ENCODE peak calls at places on chromosomes 5 and 9, in seven cellular contexts. One of them, this sample, is unnamed.

GRCh38 chr5:39947657-39948056 is 522.9 kb upstream of the DAB2 start:
- ATAC-seq in esophagus mucosa: no peak
- ATAC-seq in activated T-cell treated with anti-CD3 and anti-CD28 coated beads, Interleukin-2, amount 50 U/mL, for 4 hours: no peak
- ATAC-seq in HCT116: no peak
- ATAC-seq in activated T-helper 17 cell treated with anti-CD3 and anti-CD28 coated beads, Interleukin-2, amount 50 U/mL, for 72 hours: peak; percentile 51
- ATAC-seq in activated naive CD4-positive, alpha-beta T cell treated with anti-CD3 and anti-CD28 coated beads, Interleukin-2, amount 50 U/mL, for 72 hours: no peak
- ATAC-seq in natural killer cell treated with Interleukin-12 subunit alpha and Interleukin-12 subunit beta and Interleukin-15 and Interleukin-18, amount 100 ng/mL, for 72 hours: no peak
- ATAC-seq in this sample: no peak

GRCh38 chr9:88433583-88434240 is 45.5 kb downstream of the SPIN1 start:
- ATAC-seq in esophagus mucosa: no peak
- ATAC-seq in activated T-cell treated with anti-CD3 and anti-CD28 coated beads, Interleukin-2, amount 50 U/mL, for 4 hours: peak; percentile 40
- ATAC-seq in HCT116: no peak
- ATAC-seq in activated T-helper 17 cell treated with anti-CD3 and anti-CD28 coated beads, Interleukin-2, amount 50 U/mL, for 72 hours: peak; percentile 92
- ATAC-seq in activated naive CD4-positive, alpha-beta T cell treated with anti-CD3 and anti-CD28 coated beads, Interleukin-2, amount 50 U/mL, for 72 hours: peak; percentile 68
- ATAC-seq in natural killer cell treated with Interleukin-12 subunit alpha and Interleukin-12 subunit beta and Interleukin-15 and Interleukin-18, amount 100 ng/mL, for 72 hours: peak; percentile 71
- ATAC-seq in this sample: no peak

GRCh38 chr9:124767830-124768229 is 3.3 kb downstream of the NR6A1 start:
- ATAC-seq in esophagus mucosa: no peak
- ATAC-seq in activated T-cell treated with anti-CD3 and anti-CD28 coated beads, Interleukin-2, amount 50 U/mL, for 4 hours: no peak
- ATAC-seq in HCT116: no peak
- ATAC-seq in activated T-helper 17 cell treated with anti-CD3 and anti-CD28 coated beads, Interleukin-2, amount 50 U/mL, for 72 hours: no peak
- ATAC-seq in activated naive CD4-positive, alpha-beta T cell treated with anti-CD3 and anti-CD28 coated beads, Interleukin-2, amount 50 U/mL, for 72 hours: no peak
- ATAC-seq in natural killer cell treated with Interleukin-12 subunit alpha and Interleukin-12 subunit beta and Interleukin-15 and Interleukin-18, amount 100 ng/mL, for 72 hours: no peak
- ATAC-seq in this sample: no peak

GRCh38 chr9:134323741-134324358 is 2.4 kb upstream of the RXRA start:
- ATAC-seq in esophagus mucosa: peak; percentile 30
- ATAC-seq in activated T-cell treated with anti-CD3 and anti-CD28 coated beads, Interleukin-2, amount 50 U/mL, for 4 hours: no peak
- ATAC-seq in HCT116: peak; percentile 37
- ATAC-seq in activated T-helper 17 cell treated with anti-CD3 and anti-CD28 coated beads, Interleukin-2, amount 50 U/mL, for 72 hours: no peak
- ATAC-seq in activated naive CD4-positive, alpha-beta T cell treated with anti-CD3 and anti-CD28 coated beads, Interleukin-2, amount 50 U/mL, for 72 hours: no peak
- ATAC-seq in natural killer cell treated with Interleukin-12 subunit alpha and Interleukin-12 subunit beta and Interleukin-15 and Interleukin-18, amount 100 ng/mL, for 72 hours: no peak
- ATAC-seq in this sample: no peak

GRCh38 chr5:178422400-178422775 is 167.8 kb downstream of the COL23A1 start:
- ATAC-seq in esophagus mucosa: no peak
- ATAC-seq in activated T-cell treated with anti-CD3 and anti-CD28 coated beads, Interleukin-2, amount 50 U/mL, for 4 hours: no peak
- ATAC-seq in HCT116: no peak
- ATAC-seq in activated T-helper 17 cell treated with anti-CD3 and anti-CD28 coated beads, Interleukin-2, amount 50 U/mL, for 72 hours: no peak
- ATAC-seq in activated naive CD4-positive, alpha-beta T cell treated with anti-CD3 and anti-CD28 coated beads, Interleukin-2, amount 50 U/mL, for 72 hours: no peak
- ATAC-seq in natural killer cell treated with Interleukin-12 subunit alpha and Interleukin-12 subunit beta and Interleukin-15 and Interleukin-18, amount 100 ng/mL, for 72 hours: no peak
- ATAC-seq in this sample: no peak

GRCh38 chr9:72597181-72597517 is 75.7 kb downstream of the TMC1 start:
- ATAC-seq in esophagus mucosa: no peak
- ATAC-seq in activated T-cell treated with anti-CD3 and anti-CD28 coated beads, Interleukin-2, amount 50 U/mL, for 4 hours: no peak
- ATAC-seq in HCT116: peak; percentile 45
- ATAC-seq in activated T-helper 17 cell treated with anti-CD3 and anti-CD28 coated beads, Interleukin-2, amount 50 U/mL, for 72 hours: peak; percentile 41
- ATAC-seq in activated naive CD4-positive, alpha-beta T cell treated with anti-CD3 and anti-CD28 coated beads, Interleukin-2, amount 50 U/mL, for 72 hours: no peak
- ATAC-seq in natural killer cell treated with Interleukin-12 subunit alpha and Interleukin-12 subunit beta and Interleukin-15 and Interleukin-18, amount 100 ng/mL, for 72 hours: no peak
- ATAC-seq in this sample: no peak

GRCh38 chr9:127452481-127453092 is 1.3 kb downstream of the LRSAM1 start:
- ATAC-seq in esophagus mucosa: no peak
- ATAC-seq in activated T-cell treated with anti-CD3 and anti-CD28 coated beads, Interleukin-2, amount 50 U/mL, for 4 hours: no peak
- ATAC-seq in HCT116: no peak
- ATAC-seq in activated T-helper 17 cell treated with anti-CD3 and anti-CD28 coated beads, Interleukin-2, amount 50 U/mL, for 72 hours: no peak
- ATAC-seq in activated naive CD4-positive, alpha-beta T cell treated with anti-CD3 and anti-CD28 coated beads, Interleukin-2, amount 50 U/mL, for 72 hours: no peak
- ATAC-seq in natural killer cell treated with Interleukin-12 subunit alpha and Interleukin-12 subunit beta and Interleukin-15 and Interleukin-18, amount 100 ng/mL, for 72 hours: no peak
- ATAC-seq in this sample: no peak

GRCh38 chr9:91894023-91894422 is 56.0 kb downstream of the ROR2 start:
- ATAC-seq in esophagus mucosa: no peak
- ATAC-seq in activated T-cell treated with anti-CD3 and anti-CD28 coated beads, Interleukin-2, amount 50 U/mL, for 4 hours: no peak
- ATAC-seq in HCT116: no peak
- ATAC-seq in activated T-helper 17 cell treated with anti-CD3 and anti-CD28 coated beads, Interleukin-2, amount 50 U/mL, for 72 hours: no peak
- ATAC-seq in activated naive CD4-positive, alpha-beta T cell treated with anti-CD3 and anti-CD28 coated beads, Interleukin-2, amount 50 U/mL, for 72 hours: no peak
- ATAC-seq in natural killer cell treated with Interleukin-12 subunit alpha and Interleukin-12 subunit beta and Interleukin-15 and Interleukin-18, amount 100 ng/mL, for 72 hours: no peak
- ATAC-seq in this sample: no peak